ENCODE peak calls at places on chromosomes 3 and 15, in five cellular contexts. V is foreskin fibroblast, F is IMR-90, E is LNCaP clone FGC, H is BJ. W is an unnamed sample.

GRCh38 chr3:66985336-66985920 is 12.7 kb upstream of the KBTBD8 start:
- DNase-seq in V (no peak), F (no peak), E (no peak), H (no peak), W (no peak)

GRCh38 chr15:91469627-91470567 is 369.8 kb downstream of the SV2B start:
- DNase-seq in V (no peak), F (no peak), E (no peak), H (no peak), W (no peak)

GRCh38 chr3:2465842-2466241 is 367.2 kb downstream of the CNTN4 start:
- DNase-seq in V (no peak), F (no peak), E (no peak), H (no peak), W (no peak)

GRCh38 chr3:187678869-187679268 is 8.7 kb upstream of the SST start:
- DNase-seq in V (peak), F (peak), E (peak), H (no peak), W (peak)

GRCh38 chr3:127406309-127407025 is 118.6 kb upstream of the PRR20G start:
- DNase-seq in V (no peak), F (peak), E (no peak), H (no peak), W (no peak)

GRCh38 chr15:58232273-58233065 is 94.3 kb downstream of the AQP9 start:
- DNase-seq in V (no peak), F (no peak), E (no peak), H (no peak), W (no peak)

GRCh38 chr15:29708519-29708918 is 113.7 kb downstream of the TJP1 start:
- DNase-seq in V (no peak), F (no peak), E (no peak), H (no peak), W (peak)

GRCh38 chr15:33309602-33310276 is 1.0 kb upstream of the RYR3 start:
- DNase-seq in V (no peak), F (no peak), E (no peak), H (no peak), W (no peak)

GRCh38 chr15:101127503-101128076 is 124.3 kb downstream of the CHSY1 start:
- DNase-seq in V (peak), F (peak), E (peak), H (no peak), W (peak)

GRCh38 chr3:120506828-120507774 is 56.3 kb upstream of the FSTL1 start:
- DNase-seq in V (peak), F (peak), E (no peak), H (no peak), W (peak)

GRCh38 chr3:177610677-177611654 is 413.7 kb upstream of the TBL1XR1 start:
- DNase-seq in V (no peak), F (peak), E (no peak), H (no peak), W (no peak)

GRCh38 chr3:70731046-70731445 is 418.6 kb upstream of the MDFIC2 start:
- DNase-seq in V (no peak), F (no peak), E (no peak), H (no peak), W (no peak)

GRCh38 chr3:98692787-98693473 is 70.2 kb upstream of the ST3GAL6 start:
- DNase-seq in V (no peak), F (no peak), E (no peak), H (no peak), W (peak)

GRCh38 chr3:184808021-184808420 is 3.9 kb upstream of the VPS8 start:
- DNase-seq in V (no peak), F (no peak), E (no peak), H (no peak), W (no peak)

GRCh38 chr3:21462151-21462550 is 288.9 kb downstream of the ZNF385D start:
- DNase-seq in V (no peak), F (no peak), E (no peak), H (no peak), W (peak)

GRCh38 chr3:45219694-45220093 is 6.4 kb downstream of the TMEM158 start:
- DNase-seq in V (no peak), F (no peak), E (no peak), H (no peak), W (no peak)

GRCh38 chr3:115862099-115862498 is 238.8 kb downstream of the GAP43 start:
- DNase-seq in V (no peak), F (no peak), E (no peak), H (no peak), W (no peak)

GRCh38 chr3:62777130-62777529 is 98.1 kb downstream of the CADPS start:
- DNase-seq in V (no peak), F (no peak), E (no peak), H (no peak), W (no peak)

GRCh38 chr15:90035095-90035834 is 34.1 kb downstream of the ZNF710 start:
- DNase-seq in V (peak), F (peak), E (peak), H (no peak), W (peak)

GRCh38 chr15:51075364-51075763 is 19.3 kb downstream of the TNFAIP8L3 start:
- DNase-seq in V (no peak), F (no peak), E (no peak), H (no peak), W (peak)

GRCh38 chr3:79016587-79017380 is 751.0 kb downstream of the ROBO1 start:
- DNase-seq in V (no peak), F (peak), E (no peak), H (no peak), W (no peak)

GRCh38 chr3:126908752-126909275 is 74.1 kb upstream of the PLXNA1 start:
- DNase-seq in V (no peak), F (no peak), E (no peak), H (no peak), W (no peak)

GRCh38 chr15:27495963-27496459 is 525.0 kb downstream of the GABRG3 start:
- DNase-seq in V (no peak), F (no peak), E (no peak), H (no peak), W (no peak)

GRCh38 chr3:179452166-179452544 is 885 bp upstream of the GNB4 start:
- DNase-seq in V (peak), F (peak), E (no peak), H (no peak), W (peak)
- H3K4me3 ChIP-seq in V (peak), F (peak), E (no peak), H (peak), W (peak)

GRCh38 chr3:64214002-64214696 is 11.1 kb downstream of the PRICKLE2 start:
- DNase-seq in V (no peak), F (peak), E (no peak), H (no peak), W (peak)

GRCh38 chr3:64207289-64208086 is 17.8 kb downstream of the PRICKLE2 start:
- DNase-seq in V (peak), F (peak), E (no peak), H (no peak), W (peak)

GRCh38 chr3:64213224-64213893 is 11.9 kb downstream of the PRICKLE2 start:
- DNase-seq in V (no peak), F (no peak), E (no peak), H (no peak), W (peak)

GRCh38 chr3:64214697-64215018 is 10.6 kb downstream of the PRICKLE2 start:
- DNase-seq in V (no peak), F (peak), E (no peak), H (no peak), W (peak)

GRCh38 chr3:64209866-64210609 is 15.2 kb downstream of the PRICKLE2 start:
- DNase-seq in V (no peak), F (no peak), E (no peak), H (no peak), W (peak)
- TF ChIP-seq CTCF in V (no peak), F (no peak), E (no peak), H (no peak), W (no peak)

GRCh38 chr3:183285828-183286457 is 32.9 kb downstream of the B3GNT5 start:
- DNase-seq in V (peak), F (peak), E (peak), H (peak), W (peak)
- H3K4me3 ChIP-seq in V (no peak), F (no peak), E (no peak), H (no peak), W (no peak)

GRCh38 chr3:123300056-123300455 is 98.3 kb downstream of the SEC22A start:
- DNase-seq in V (no peak), F (no peak), E (no peak), H (no peak), W (no peak)

GRCh38 chr3:123300572-123300971 is 98.8 kb downstream of the SEC22A start:
- DNase-seq in V (no peak), F (no peak), E (no peak), H (no peak), W (no peak)

GRCh38 chr3:123302961-123303360 is 101.2 kb downstream of the SEC22A start:
- DNase-seq in V (no peak), F (no peak), E (no peak), H (no peak), W (no peak)

GRCh38 chr3:123299581-123299980 is 97.8 kb downstream of the SEC22A start:
- DNase-seq in V (no peak), F (no peak), E (no peak), H (no peak), W (no peak)

DNA sequence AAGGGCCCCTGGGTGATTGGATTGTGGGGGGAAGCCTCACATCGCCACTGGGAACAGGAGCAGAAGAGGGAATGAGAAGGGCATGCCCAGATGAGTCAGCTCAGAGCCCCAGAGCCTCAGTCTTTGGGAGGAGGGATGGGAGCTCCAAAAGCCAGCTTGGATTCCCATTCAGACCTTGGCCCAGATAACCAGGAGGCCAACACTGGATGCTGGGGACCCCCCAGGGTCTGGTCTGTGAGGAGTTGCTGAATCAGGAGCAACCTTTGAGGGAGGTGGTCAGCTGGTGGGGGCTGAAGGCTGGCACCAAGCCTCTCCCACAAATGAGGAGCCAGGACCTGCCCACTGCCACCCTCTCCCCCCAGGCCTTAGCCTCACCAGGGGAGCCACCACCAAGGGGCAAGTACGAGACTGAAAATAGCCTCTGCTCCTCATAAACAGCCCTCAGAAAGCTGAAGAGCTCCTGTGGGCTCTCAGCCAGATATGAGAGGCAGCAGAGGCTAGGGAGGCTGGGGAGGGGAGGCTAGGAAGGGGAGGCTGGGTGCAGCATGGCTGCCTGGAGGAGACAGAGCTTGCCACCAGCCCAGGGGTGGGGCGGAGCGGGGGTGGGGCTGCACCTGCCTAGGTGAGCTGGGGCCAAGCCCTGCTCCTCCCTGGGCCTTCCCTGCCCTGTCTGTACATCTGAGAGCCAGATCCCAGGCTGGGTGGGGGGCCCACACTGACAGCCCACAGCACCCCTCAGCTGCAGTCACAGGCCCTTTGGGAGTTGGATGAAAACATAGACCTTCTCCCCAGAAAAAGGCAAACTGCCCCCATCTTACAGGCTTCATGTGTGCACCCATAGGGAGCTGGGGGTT is 99.8 kb downstream of the SEC22A start:
- DNase-seq in V (peak), F (no peak), E (no peak), H (no peak), W (peak)
- TF ChIP-seq CTCF in V (no peak), F (no peak), E (no peak), H (no peak), W (no peak)

GRCh38 chr15:62560943-62561571 is 396.0 kb upstream of the C2CD4B start:
- DNase-seq in V (no peak), F (no peak), E (no peak), H (no peak), W (no peak)
- H3K4me3 ChIP-seq in V (no peak), F (no peak), E (no peak), H (no peak), W (no peak)

W was measured in fibroblast of the aortic adventitia.